ENCODE peak calls at places on chromosomes 16 and 17, in six cellular contexts. One of them, this sample, is unnamed.

GRCh38 chr16:6897910-6898475 is 434.7 kb upstream of the RBFOX1 start:
- DNase-seq in brain microvascular endothelial cell: no peak
- DNase-seq in heart left ventricle: no peak
- DNase-seq in astrocyte of the spinal cord: no peak
- DNase-seq in SK-N-SH: no peak
- DNase-seq in epithelial cell of proximal tubule: no peak
- DNase-seq in this sample: no peak

GRCh38 chr16:80253741-80254140 is 287.1 kb upstream of the DYNLRB2 start:
- DNase-seq in epithelial cell of proximal tubule: no peak
- DNase-seq in astrocyte of the spinal cord: no peak
- DNase-seq in heart left ventricle: no peak
- DNase-seq in brain microvascular endothelial cell: no peak
- DNase-seq in SK-N-SH: no peak
- DNase-seq in this sample: no peak

GRCh38 chr17:33964344-33964979 is 290.6 kb upstream of the CCL2 start:
- DNase-seq in astrocyte of the spinal cord: no peak
- DNase-seq in SK-N-SH: no peak
- DNase-seq in epithelial cell of proximal tubule: no peak
- DNase-seq in heart left ventricle: no peak
- DNase-seq in brain microvascular endothelial cell: no peak
- DNase-seq in this sample: no peak

GRCh38 chr16:82136956-82137818 is 32.8 kb downstream of the MPHOSPH6 start:
- DNase-seq in heart left ventricle: no peak
- DNase-seq in astrocyte of the spinal cord: peak
- DNase-seq in SK-N-SH: no peak
- DNase-seq in brain microvascular endothelial cell: no peak
- DNase-seq in epithelial cell of proximal tubule: no peak
- DNase-seq in this sample: no peak

GRCh38 chr16:83513006-83513755 is 294.6 kb upstream of the HSBP1 start:
- DNase-seq in SK-N-SH: no peak
- DNase-seq in brain microvascular endothelial cell: peak
- DNase-seq in epithelial cell of proximal tubule: peak
- DNase-seq in astrocyte of the spinal cord: peak
- DNase-seq in heart left ventricle: no peak
- DNase-seq in this sample: no peak

GRCh38 chr16:9895817-9896216 is 286.4 kb downstream of the GRIN2A start:
- DNase-seq in astrocyte of the spinal cord: no peak
- DNase-seq in brain microvascular endothelial cell: no peak
- DNase-seq in epithelial cell of proximal tubule: no peak
- DNase-seq in heart left ventricle: no peak
- DNase-seq in SK-N-SH: no peak
- DNase-seq in this sample: no peak

GRCh38 chr17:45784583-45785372 is 658 bp downstream of the CRHR1 start:
- DNase-seq in epithelial cell of proximal tubule: no peak
- DNase-seq in astrocyte of the spinal cord: no peak
- DNase-seq in SK-N-SH: peak
- DNase-seq in heart left ventricle: no peak
- DNase-seq in brain microvascular endothelial cell: no peak
- DNase-seq in this sample: no peak

GRCh38 chr16:67942200-67942509 is 1.8 kb downstream of the LCAT start:
- DNase-seq in brain microvascular endothelial cell: peak
- DNase-seq in epithelial cell of proximal tubule: no peak
- DNase-seq in heart left ventricle: no peak
- DNase-seq in astrocyte of the spinal cord: peak
- DNase-seq in SK-N-SH: peak
- DNase-seq in this sample: no peak

GRCh38 chr17:44830359-44831269 is 527 bp upstream of the GJC1 start:
- DNase-seq in epithelial cell of proximal tubule: no peak
- DNase-seq in SK-N-SH: no peak
- DNase-seq in brain microvascular endothelial cell: no peak
- DNase-seq in astrocyte of the spinal cord: peak
- DNase-seq in heart left ventricle: no peak
- DNase-seq in this sample: no peak

GRCh38 chr17:52604105-52604504 is 445.6 kb upstream of the CA10 start:
- DNase-seq in epithelial cell of proximal tubule: no peak
- DNase-seq in heart left ventricle: no peak
- DNase-seq in brain microvascular endothelial cell: no peak
- DNase-seq in SK-N-SH: no peak
- DNase-seq in astrocyte of the spinal cord: no peak
- DNase-seq in this sample: no peak

GRCh38 chr16:11783319-11784047 is 13.6 kb downstream of the ZC3H7A start:
- DNase-seq in brain microvascular endothelial cell: no peak
- DNase-seq in astrocyte of the spinal cord: peak
- DNase-seq in SK-N-SH: no peak
- DNase-seq in epithelial cell of proximal tubule: peak
- DNase-seq in heart left ventricle: no peak
- DNase-seq in this sample: no peak

GRCh38 chr16:12228079-12228606 is 251.6 kb downstream of the SNX29 start:
- DNase-seq in epithelial cell of proximal tubule: no peak
- DNase-seq in brain microvascular endothelial cell: no peak
- DNase-seq in SK-N-SH: no peak
- DNase-seq in astrocyte of the spinal cord: no peak
- DNase-seq in heart left ventricle: no peak
- DNase-seq in this sample: no peak

GRCh38 chr16:54342966-54343365 is 56.4 kb upstream of the IRX3 start:
- DNase-seq in heart left ventricle: no peak
- DNase-seq in brain microvascular endothelial cell: peak
- DNase-seq in epithelial cell of proximal tubule: no peak
- DNase-seq in astrocyte of the spinal cord: no peak
- DNase-seq in SK-N-SH: no peak
- DNase-seq in this sample: no peak

GRCh38 chr16:85564277-85565051 is 48.7 kb upstream of the GSE1 start:
- DNase-seq in epithelial cell of proximal tubule: no peak
- DNase-seq in brain microvascular endothelial cell: no peak
- DNase-seq in heart left ventricle: no peak
- DNase-seq in SK-N-SH: no peak
- DNase-seq in astrocyte of the spinal cord: no peak
- DNase-seq in this sample: no peak

GRCh38 chr17:74325743-74326379 is at the start of gene KIF19:
- DNase-seq in brain microvascular endothelial cell: no peak
- DNase-seq in SK-N-SH: peak
- DNase-seq in epithelial cell of proximal tubule: no peak
- DNase-seq in heart left ventricle: peak
- DNase-seq in astrocyte of the spinal cord: no peak
- DNase-seq in this sample: no peak

GRCh38 chr16:50234771-50235556 is 31.4 kb upstream of the ADCY7 start:
- DNase-seq in astrocyte of the spinal cord: peak
- DNase-seq in epithelial cell of proximal tubule: no peak
- DNase-seq in brain microvascular endothelial cell: no peak
- DNase-seq in heart left ventricle: no peak
- DNase-seq in SK-N-SH: no peak
- DNase-seq in this sample: no peak

GRCh38 chr16:85057212-85057889 is 29.8 kb downstream of the KIAA0513 start:
- DNase-seq in brain microvascular endothelial cell: no peak
- DNase-seq in epithelial cell of proximal tubule: no peak
- DNase-seq in astrocyte of the spinal cord: no peak
- DNase-seq in heart left ventricle: peak
- DNase-seq in SK-N-SH: no peak
- DNase-seq in this sample: no peak

GRCh38 chr17:59436900-59437299 is 105.4 kb downstream of the YPEL2 start:
- DNase-seq in epithelial cell of proximal tubule: no peak
- DNase-seq in astrocyte of the spinal cord: no peak
- DNase-seq in brain microvascular endothelial cell: no peak
- DNase-seq in SK-N-SH: no peak
- DNase-seq in heart left ventricle: peak
- DNase-seq in this sample: no peak
- H3K4me3 ChIP-seq in epithelial cell of proximal tubule: no peak
- H3K4me3 ChIP-seq in astrocyte of the spinal cord: no peak
- H3K4me3 ChIP-seq in brain microvascular endothelial cell: no peak
- H3K4me3 ChIP-seq in SK-N-SH: no peak
- H3K4me3 ChIP-seq in heart left ventricle: no peak
- H3K4me3 ChIP-seq in this sample: no peak

GRCh38 chr17:46866747-46867146 is 15.4 kb downstream of the WNT9B start:
- DNase-seq in SK-N-SH: no peak
- DNase-seq in brain microvascular endothelial cell: no peak
- DNase-seq in epithelial cell of proximal tubule: no peak
- DNase-seq in astrocyte of the spinal cord: no peak
- DNase-seq in heart left ventricle: no peak
- DNase-seq in this sample: no peak

GRCh38 chr17:46866325-46866724 is 14.9 kb downstream of the WNT9B start:
- DNase-seq in brain microvascular endothelial cell: no peak
- DNase-seq in epithelial cell of proximal tubule: no peak
- DNase-seq in SK-N-SH: no peak
- DNase-seq in heart left ventricle: no peak
- DNase-seq in astrocyte of the spinal cord: no peak
- DNase-seq in this sample: no peak

GRCh38 chr17:46863383-46864121 is 12.2 kb downstream of the WNT9B start:
- DNase-seq in heart left ventricle: no peak
- DNase-seq in astrocyte of the spinal cord: no peak
- DNase-seq in epithelial cell of proximal tubule: no peak
- DNase-seq in SK-N-SH: no peak
- DNase-seq in brain microvascular endothelial cell: no peak
- DNase-seq in this sample: no peak

GRCh38 chr17:46862949-46863348 is 11.6 kb downstream of the WNT9B start:
- DNase-seq in epithelial cell of proximal tubule: no peak
- DNase-seq in SK-N-SH: no peak
- DNase-seq in astrocyte of the spinal cord: no peak
- DNase-seq in brain microvascular endothelial cell: no peak
- DNase-seq in heart left ventricle: no peak
- DNase-seq in this sample: no peak

DNA sequence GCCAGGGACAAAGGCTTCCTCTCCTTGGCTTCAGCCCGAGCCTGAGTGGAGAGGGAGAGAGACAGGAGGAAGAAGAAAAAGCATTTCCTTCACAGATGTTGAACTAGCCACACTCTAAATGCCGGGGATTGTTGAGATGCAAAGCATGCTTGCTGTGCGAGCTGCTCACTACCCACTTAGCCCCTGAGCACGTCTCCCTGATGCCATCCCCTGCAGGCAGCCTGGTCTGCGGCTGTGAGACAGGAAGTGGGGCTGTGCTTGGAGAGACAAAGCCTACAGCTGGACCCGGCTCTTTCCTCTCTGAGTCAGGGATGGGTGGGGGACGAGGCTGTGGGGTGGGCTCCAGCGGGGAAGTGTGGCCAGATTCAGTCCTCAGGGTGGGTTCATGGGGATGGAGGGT is 13.7 kb downstream of the WNT9B start:
- DNase-seq in brain microvascular endothelial cell: peak
- DNase-seq in heart left ventricle: no peak
- DNase-seq in epithelial cell of proximal tubule: no peak
- DNase-seq in astrocyte of the spinal cord: peak
- DNase-seq in SK-N-SH: peak
- DNase-seq in this sample: peak
- TF ChIP-seq CTCF in brain microvascular endothelial cell: no peak
- TF ChIP-seq CTCF in heart left ventricle: no peak
- TF ChIP-seq CTCF in epithelial cell of proximal tubule: no peak
- TF ChIP-seq CTCF in astrocyte of the spinal cord: no peak
- TF ChIP-seq CTCF in SK-N-SH: no peak
- TF ChIP-seq CTCF in this sample: no peak

DNA sequence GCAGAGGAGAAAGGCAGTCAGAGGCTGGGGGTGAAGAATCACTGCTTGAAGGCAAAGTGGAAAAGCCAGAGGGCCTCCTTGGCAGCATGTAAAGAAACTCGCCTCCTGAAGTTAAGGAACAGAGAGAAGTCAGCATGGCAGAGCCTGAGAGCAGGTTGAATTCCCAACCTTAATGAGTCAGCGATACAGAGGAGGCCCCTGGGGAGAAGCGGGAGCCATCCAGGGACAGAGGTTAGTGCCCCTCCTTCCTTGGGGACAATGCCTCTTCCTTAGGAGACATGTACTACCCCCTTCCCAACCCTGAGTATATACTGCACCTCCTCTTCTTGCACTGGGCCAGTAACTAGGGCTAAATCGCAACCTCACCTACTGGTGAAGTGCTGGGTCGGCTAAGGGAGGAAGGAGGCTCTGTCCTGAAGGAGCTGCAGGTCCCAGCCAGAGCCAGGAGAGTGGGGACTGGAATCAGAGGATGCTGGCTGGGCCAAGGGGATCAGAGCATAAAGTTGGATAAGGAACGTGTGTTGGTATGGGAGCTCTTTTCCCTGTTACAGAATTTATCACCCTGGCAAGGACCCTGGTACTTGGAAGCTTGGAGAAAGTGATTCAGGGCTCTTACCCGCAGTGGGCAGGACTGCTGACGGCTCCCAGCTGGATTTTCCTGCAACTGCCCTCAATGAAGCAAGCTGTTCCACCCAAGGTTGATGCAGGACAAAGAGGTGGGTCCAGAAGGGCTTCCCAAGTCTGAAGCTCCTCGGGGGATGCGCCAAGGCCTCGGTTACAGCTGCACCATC is 5.4 kb upstream of the AANAT start:
- DNase-seq in SK-N-SH: no peak
- DNase-seq in astrocyte of the spinal cord: no peak
- DNase-seq in epithelial cell of proximal tubule: no peak
- DNase-seq in brain microvascular endothelial cell: no peak
- DNase-seq in heart left ventricle: no peak
- DNase-seq in this sample: no peak
- H3K4me3 ChIP-seq in SK-N-SH: no peak
- H3K4me3 ChIP-seq in astrocyte of the spinal cord: no peak
- H3K4me3 ChIP-seq in epithelial cell of proximal tubule: no peak
- H3K4me3 ChIP-seq in brain microvascular endothelial cell: no peak
- H3K4me3 ChIP-seq in heart left ventricle: no peak
- H3K4me3 ChIP-seq in this sample: no peak

GRCh38 chr17:43216762-43217613 is 5.3 kb downstream of the TMEM106A start:
- DNase-seq in brain microvascular endothelial cell: no peak
- DNase-seq in astrocyte of the spinal cord: no peak
- DNase-seq in heart left ventricle: no peak
- DNase-seq in SK-N-SH: no peak
- DNase-seq in epithelial cell of proximal tubule: no peak
- DNase-seq in this sample: no peak
- TF ChIP-seq CTCF in brain microvascular endothelial cell: no peak
- TF ChIP-seq CTCF in astrocyte of the spinal cord: no peak
- TF ChIP-seq CTCF in heart left ventricle: no peak
- TF ChIP-seq CTCF in SK-N-SH: no peak
- TF ChIP-seq CTCF in epithelial cell of proximal tubule: no peak
- TF ChIP-seq CTCF in this sample: no peak

GRCh38 chr16:19559242-19559910 is 3.9 kb downstream of the VPS35L start:
- DNase-seq in SK-N-SH: peak
- DNase-seq in heart left ventricle: no peak
- DNase-seq in astrocyte of the spinal cord: peak
- DNase-seq in epithelial cell of proximal tubule: no peak
- DNase-seq in brain microvascular endothelial cell: peak
- DNase-seq in this sample: peak

GRCh38 chr16:19560078-19560477 is 4.6 kb downstream of the VPS35L start:
- DNase-seq in heart left ventricle: no peak
- DNase-seq in astrocyte of the spinal cord: no peak
- DNase-seq in SK-N-SH: no peak
- DNase-seq in epithelial cell of proximal tubule: no peak
- DNase-seq in brain microvascular endothelial cell: no peak
- DNase-seq in this sample: no peak

GRCh38 chr16:19555186-19555937 is at the start of gene VPS35L:
- DNase-seq in astrocyte of the spinal cord: peak
- DNase-seq in heart left ventricle: peak
- DNase-seq in epithelial cell of proximal tubule: peak
- DNase-seq in SK-N-SH: peak
- DNase-seq in brain microvascular endothelial cell: peak
- DNase-seq in this sample: peak

GRCh38 chr16:19555938-19556778 is 655 bp downstream of the VPS35L start:
- DNase-seq in epithelial cell of proximal tubule: no peak
- DNase-seq in brain microvascular endothelial cell: peak
- DNase-seq in SK-N-SH: peak
- DNase-seq in heart left ventricle: no peak
- DNase-seq in astrocyte of the spinal cord: peak
- DNase-seq in this sample: no peak
- H3K4me3 ChIP-seq in epithelial cell of proximal tubule: peak
- H3K4me3 ChIP-seq in brain microvascular endothelial cell: peak
- H3K4me3 ChIP-seq in SK-N-SH: peak
- H3K4me3 ChIP-seq in heart left ventricle: peak
- H3K4me3 ChIP-seq in astrocyte of the spinal cord: peak
- H3K4me3 ChIP-seq in this sample: peak

This sample was measured in AG04450.